ENCODE peak calls at places on chromosomes 5 and 9, in ten cellular contexts. F is suprapubic skin, P is dorsolateral prefrontal cortex, N is cardiac muscle cell, J is Peyer's patch, R is adrenal gland, W is HepG2, V is astrocyte, Z is breast epithelium, Q is H9. E is an unnamed sample.

GRCh38 chr5:33928283-33928682 is 7.9 kb upstream of the RXFP3 start:
- DNase-seq in F (no peak), P (no peak), N (no peak), J (no peak), R (no peak), W (no peak), V (no peak), Z (no peak), Q (no peak), E (no peak)

GRCh38 chr5:180026320-180026719 is 45.2 kb downstream of the RNF130 start:
- DNase-seq in F (no peak), P (no peak), N (peak), J (no peak), R (peak), W (peak), V (peak), Z (no peak), Q (no peak), E (no peak)

GRCh38 chr5:96259211-96259772 is 173.8 kb downstream of the PCSK1 start:
- DNase-seq in F (no peak), P (no peak), N (no peak), J (no peak), R (no peak), W (peak), V (peak), Z (no peak), Q (no peak), E (no peak)

GRCh38 chr5:80147119-80147815 is 108.6 kb downstream of the SERINC5 start:
- DNase-seq in F (no peak), P (no peak), N (peak), J (no peak), R (no peak), W (no peak), V (no peak), Z (no peak), Q (no peak), E (no peak)

GRCh38 chr9:93965830-93966577 is 10.8 kb upstream of the BARX1 start:
- DNase-seq in F (peak), P (no peak), N (no peak), J (no peak), R (no peak), W (no peak), V (no peak), Z (no peak), Q (peak), E (no peak)

GRCh38 chr5:132776077-132776931 is 735 bp downstream of the SEPTIN8 start:
- DNase-seq in F (no peak), P (peak), N (peak), J (peak), R (peak), W (peak), V (peak), Z (no peak), Q (peak), E (peak)

GRCh38 chr9:21060919-21061561 is 16.7 kb downstream of the IFNB1 start:
- DNase-seq in F (no peak), P (no peak), N (no peak), J (no peak), R (no peak), W (no peak), V (peak), Z (no peak), Q (no peak), E (no peak)

GRCh38 chr5:137828192-137828591 is 39.5 kb upstream of the MYOT start:
- DNase-seq in F (no peak), P (peak), N (no peak), J (no peak), R (no peak), W (no peak), V (no peak), Z (no peak), Q (no peak), E (no peak)

GRCh38 chr5:37283214-37283820 is 34.1 kb upstream of the CPLANE1 start:
- DNase-seq in F (no peak), P (no peak), N (no peak), J (no peak), R (no peak), W (no peak), V (no peak), Z (no peak), Q (no peak), E (no peak)

GRCh38 chr9:79574716-79575242 is 3.0 kb downstream of the TLE4 start:
- DNase-seq in F (no peak), P (no peak), N (no peak), J (no peak), R (no peak), W (no peak), V (peak), Z (no peak), Q (no peak), E (no peak)

GRCh38 chr9:79574166-79574565 is 2.4 kb downstream of the TLE4 start:
- DNase-seq in F (no peak), P (no peak), N (no peak), J (no peak), R (no peak), W (no peak), V (no peak), Z (no peak), Q (no peak), E (no peak)

GRCh38 chr9:79572891-79573696 is 1.3 kb downstream of the TLE4 start:
- DNase-seq in F (peak), P (peak), N (peak), J (peak), R (peak), W (no peak), V (no peak), Z (peak), Q (peak), E (peak)

GRCh38 chr9:79572032-79572890 is 496 bp downstream of the TLE4 start:
- DNase-seq in F (peak), P (peak), N (peak), J (peak), R (peak), W (no peak), V (no peak), Z (no peak), Q (peak), E (peak)

GRCh38 chr9:79573697-79573976 is 1.9 kb downstream of the TLE4 start:
- DNase-seq in F (no peak), P (no peak), N (no peak), J (no peak), R (no peak), W (no peak), V (no peak), Z (no peak), Q (no peak), E (no peak)
- H3K27ac ChIP-seq in F (peak), P (peak), N (no peak), J (peak), R (peak), W (no peak), V (peak), Z (peak), Q (no peak), E (peak)

DNA sequence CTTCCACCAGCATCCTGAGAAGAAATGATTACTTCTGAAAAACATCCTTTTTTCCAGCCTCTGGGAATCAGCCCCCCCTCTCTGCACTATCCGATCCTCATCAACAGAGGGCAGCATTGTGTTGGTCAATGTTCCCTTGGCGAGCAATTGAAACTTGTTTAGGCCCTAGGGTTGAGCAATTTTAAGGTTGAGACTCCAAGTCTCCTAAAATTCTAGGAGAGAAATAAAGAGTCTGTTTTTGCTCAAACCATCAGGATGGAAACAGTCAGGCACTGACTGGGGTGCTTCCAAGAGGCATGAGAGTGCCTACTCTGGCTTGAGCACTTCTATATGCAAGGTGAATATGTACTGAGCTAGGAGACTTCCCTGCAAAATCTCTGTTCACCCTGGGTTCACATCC is 12.4 kb upstream of the CYFIP2 start:
- DNase-seq in F (no peak), P (no peak), N (peak), J (no peak), R (peak), W (peak), V (peak), Z (no peak), Q (peak), E (no peak)
- TF ChIP-seq CTCF in F (peak), P (peak), N (peak), J (peak), R (peak), W (peak), V (peak), Z (peak), Q (peak), E (peak)

GRCh38 chr5:140282266-140282665 is 20.6 kb downstream of the PFDN1 start:
- DNase-seq in F (no peak), P (no peak), N (no peak), J (no peak), R (no peak), W (no peak), V (no peak), Z (no peak), Q (no peak), E (no peak)

GRCh38 chr5:140286424-140286823 is 16.5 kb downstream of the PFDN1 start:
- DNase-seq in F (no peak), P (no peak), N (no peak), J (no peak), R (no peak), W (no peak), V (no peak), Z (no peak), Q (no peak), E (no peak)

GRCh38 chr5:140287776-140288521 is 15.0 kb downstream of the PFDN1 start:
- DNase-seq in F (no peak), P (no peak), N (no peak), J (no peak), R (no peak), W (no peak), V (no peak), Z (no peak), Q (no peak), E (no peak)

GRCh38 chr5:140284013-140284412 is 18.9 kb downstream of the PFDN1 start:
- DNase-seq in F (no peak), P (no peak), N (no peak), J (no peak), R (no peak), W (no peak), V (no peak), Z (no peak), Q (no peak), E (no peak)
- H3K27ac ChIP-seq in F (no peak), P (no peak), N (no peak), J (no peak), R (peak), W (no peak), V (no peak), Z (no peak), Q (no peak), E (peak)

DNA sequence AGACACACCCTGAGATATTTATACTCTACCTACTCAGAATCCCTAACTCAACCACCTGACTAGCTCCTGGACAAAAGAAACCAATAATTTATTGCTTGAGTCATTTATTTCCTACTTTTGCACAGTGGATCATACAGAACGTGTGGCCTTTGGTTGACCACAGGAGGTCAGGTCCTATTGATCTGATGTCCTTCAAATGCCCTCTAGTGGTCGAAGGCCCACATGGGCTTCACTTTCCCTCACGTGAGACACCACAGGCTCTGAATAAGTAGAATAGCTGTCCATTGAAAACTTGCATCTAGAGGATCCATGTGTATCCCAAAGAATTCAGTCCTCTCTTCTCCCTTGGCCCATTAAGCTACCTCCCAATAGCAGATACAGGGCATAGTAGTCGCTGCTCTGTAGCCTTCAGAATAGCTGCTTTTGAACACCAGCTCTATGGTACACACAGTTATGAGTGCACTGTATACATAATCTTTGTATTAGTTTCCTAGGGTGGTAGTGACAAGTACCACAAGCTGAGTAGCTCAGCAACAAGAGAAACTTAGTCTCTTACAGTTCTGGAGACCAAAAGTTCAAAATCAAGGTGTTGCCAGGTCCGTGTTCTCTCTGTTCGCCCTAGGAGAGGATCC is 177.6 kb upstream of the SMARCA2 start:
- DNase-seq in F (no peak), P (no peak), N (peak), J (no peak), R (no peak), W (peak), V (no peak), Z (no peak), Q (peak), E (no peak)
- TF ChIP-seq CTCF in F (no peak), P (peak), N (peak), J (no peak), R (peak), W (peak), V (no peak), Z (peak), Q (peak), E (no peak)

E was measured in psoas muscle.